ENCODE peak calls at places on chromosomes 4 and X, in five cellular contexts. I is neural crest cell; D is HEK293T; W is activated CD4-positive, alpha-beta memory T cell treated with anti-CD3 and anti-CD28 coated beads, Interleukin-2, amount 10 ng/mL, durations not matched to agents 7 days and 5 days; K is ureter. M is an unnamed sample.

GRCh38 chrX:43025806-43026205 is 247.8 kb upstream of the PPP1R2C start:
- DNase-seq in I (no peak), D (no peak), W (no peak), K (no peak), M (no peak)

GRCh38 chr4:26574563-26574962 is 9.3 kb upstream of the TBC1D19 start:
- DNase-seq in I (no peak), D (no peak), W (no peak), K (no peak), M (no peak)

GRCh38 chr4:120691106-120691505 is 231.4 kb downstream of the PRDM5 start:
- DNase-seq in I (no peak), D (no peak), W (no peak), K (no peak), M (no peak)

GRCh38 chrX:38513087-38513742 is 48.1 kb upstream of the TSPAN7 start:
- DNase-seq in I (no peak), D (no peak), W (no peak), K (no peak), M (peak; percentile 36)

GRCh38 chr4:123945301-123945700 is 548.7 kb downstream of the SPRY1 start:
- DNase-seq in I (no peak), D (no peak), W (no peak), K (no peak), M (no peak)

GRCh38 chr4:147096667-147097604 is 151.3 kb upstream of the TTC29 start:
- DNase-seq in I (no peak), D (peak; percentile 37), W (no peak), K (no peak), M (peak; percentile 62)

GRCh38 chr4:25925486-25926201 is 11.6 kb downstream of the SMIM20 start:
- DNase-seq in I (peak; percentile 33), D (peak; percentile 49), W (peak; percentile 36), K (no peak), M (peak; percentile 49)

GRCh38 chrX:54442790-54443189 is 2.6 kb downstream of the TSR2 start:
- DNase-seq in I (no peak), D (no peak), W (no peak), K (no peak), M (no peak)

GRCh38 chr4:142960867-142961644 is 115.0 kb upstream of the INPP4B start:
- DNase-seq in I (no peak), D (no peak), W (no peak), K (no peak), M (no peak)

GRCh38 chr4:10578027-10578426 is 106.5 kb downstream of the CLNK start:
- DNase-seq in I (no peak), D (no peak), W (no peak), K (no peak), M (no peak)

GRCh38 chrX:16185725-16186136 is 18.4 kb downstream of the MAGEB17 start:
- DNase-seq in I (no peak), D (no peak), W (no peak), K (no peak), M (peak; percentile 52)

GRCh38 chrX:23578079-23578478 is 89.2 kb upstream of the PRDX4 start:
- DNase-seq in I (no peak), D (no peak), W (no peak), K (no peak), M (peak; percentile 29)

GRCh38 chr4:99723555-99724450 is 66.2 kb upstream of the C4orf54 start:
- DNase-seq in I (no peak), D (no peak), W (no peak), K (peak; percentile 59), M (peak; percentile 93)

GRCh38 chr4:184392748-184393334 is 81.5 kb downstream of the IRF2 start:
- DNase-seq in I (no peak), D (no peak), W (no peak), K (no peak), M (no peak)

GRCh38 chrX:56284269-56284668 is 52.1 kb downstream of the KLF8 start:
- DNase-seq in I (no peak), D (no peak), W (no peak), K (no peak), M (no peak)

GRCh38 chr4:81486502-81486901 is 14.8 kb upstream of the RASGEF1B start:
- DNase-seq in I (no peak), D (no peak), W (no peak), K (no peak), M (peak; percentile 51)

GRCh38 chr4:55444822-55445221 is 49.1 kb downstream of the TMEM165 start:
- DNase-seq in I (no peak), D (peak; percentile 8), W (no peak), K (no peak), M (peak; percentile 37)

GRCh38 chr4:7289619-7290018 is 97.3 kb downstream of the SORCS2 start:
- DNase-seq in I (no peak), D (no peak), W (no peak), K (no peak), M (no peak)

GRCh38 chr4:73019462-73020047 is 50.0 kb downstream of the COX18 start:
- DNase-seq in I (peak; percentile 4), D (peak; percentile 36), W (no peak), K (no peak), M (peak; percentile 48)

GRCh38 chr4:182928061-182928460 is 10.9 kb upstream of the DCTD start:
- DNase-seq in I (no peak), D (no peak), W (no peak), K (no peak), M (no peak)

GRCh38 chr4:85298037-85298436 is 176.9 kb upstream of the ARHGAP24 start:
- DNase-seq in I (no peak), D (no peak), W (no peak), K (no peak), M (no peak)

GRCh38 chrX:9610774-9611392 is 146.0 kb downstream of the TBL1X start:
- DNase-seq in I (no peak), D (no peak), W (no peak), K (no peak), M (peak; percentile 8)

GRCh38 chr4:1841201-1841885 is 14.6 kb downstream of the LETM1 start:
- DNase-seq in I (no peak), D (no peak), W (no peak), K (no peak), M (no peak)